ENCODE peak calls at places on chromosomes 11 and 22, in ten cellular contexts. Y is Calu3; U is HFFc6; R is activated CD4-positive, alpha-beta T cell treated with anti-CD3 and anti-CD28 coated beads for 24 hours; P is mammary epithelial cell; Z is HFF-Myc; N is naive thymus-derived CD4-positive, alpha-beta T cell; C is AG09319; M is COR-L47; L is NCI-H345. D is an unnamed sample.
A peak's percentile ranks its signal among the peaks of the same experiment; 100 is the strongest.

GRCh38 chr22:45263790-45264269 is 20.9 kb upstream of the UPK3A start:
- DNase-seq in Y (peak; percentile 81), U (peak; percentile 78), R (no peak), P (peak; percentile 91), Z (peak; percentile 63), N (no peak), C (peak; percentile 72), M (no peak), L (no peak), D (peak; percentile 42)

GRCh38 chr11:85884581-85885021 is 29.4 kb downstream of the CCDC83 start:
- DNase-seq in Y (no peak), U (no peak), R (no peak), P (no peak), Z (no peak), N (no peak), C (no peak), M (no peak), L (no peak), D (no peak)

GRCh38 chr11:131880279-131880678 is 509.9 kb downstream of the NTM start:
- DNase-seq in Y (no peak), U (no peak), R (no peak), P (no peak), Z (no peak), N (no peak), C (no peak), M (no peak), L (peak; percentile 28), D (no peak)

GRCh38 chr22:36659762-36660509 is 43.6 kb downstream of the CACNG2 start:
- DNase-seq in Y (peak; percentile 96), U (peak; percentile 90), R (peak; percentile 35), P (peak; percentile 88), Z (peak; percentile 84), N (no peak), C (peak; percentile 69), M (peak; percentile 94), L (peak; percentile 88), D (peak; percentile 70)

GRCh38 chr22:46827072-46827780 is 64.8 kb downstream of the TBC1D22A start:
- DNase-seq in Y (no peak), U (no peak), R (peak; percentile 7), P (no peak), Z (no peak), N (peak; percentile 2), C (no peak), M (no peak), L (no peak), D (no peak)

GRCh38 chr11:118530683-118531596 is at the start of gene TMEM25:
- DNase-seq in Y (peak; percentile 63), U (no peak), R (peak; percentile 70), P (peak; percentile 57), Z (no peak), N (peak; percentile 70), C (no peak), M (peak; percentile 68), L (peak; percentile 83), D (no peak)

GRCh38 chr22:19943665-19944026 is 2.0 kb upstream of the TXNRD2 start:
- DNase-seq in Y (no peak), U (peak; percentile 67), R (no peak), P (no peak), Z (peak; percentile 72), N (no peak), C (no peak), M (no peak), L (no peak), D (peak; percentile 64)

GRCh38 chr11:12771875-12772274 is 97.7 kb downstream of the TEAD1 start:
- DNase-seq in Y (no peak), U (peak; percentile 42), R (no peak), P (peak; percentile 18), Z (no peak), N (no peak), C (no peak), M (no peak), L (no peak), D (peak; percentile 67)

GRCh38 chr11:2813141-2813908 is 72.2 kb downstream of the CDKN1C start:
- DNase-seq in Y (no peak), U (no peak), R (no peak), P (no peak), Z (no peak), N (no peak), C (no peak), M (no peak), L (no peak), D (no peak)

GRCh38 chr11:975824-976223 is 50.2 kb downstream of the AP2A2 start:
- DNase-seq in Y (no peak), U (no peak), R (no peak), P (no peak), Z (no peak), N (no peak), C (no peak), M (no peak), L (no peak), D (no peak)

GRCh38 chr11:3231851-3232744 is at the start of gene MRGPRE:
- DNase-seq in Y (no peak), U (no peak), R (no peak), P (peak; percentile 8), Z (no peak), N (no peak), C (no peak), M (no peak), L (peak; percentile 63), D (no peak)

GRCh38 chr11:96257972-96258951 is 84.7 kb downstream of the MAML2 start:
- DNase-seq in Y (no peak), U (no peak), R (no peak), P (no peak), Z (peak; percentile 55), N (peak; percentile 73), C (no peak), M (no peak), L (no peak), D (no peak)

GRCh38 chr11:65871811-65872548 is 620 bp downstream of the EFEMP2 start:
- DNase-seq in Y (no peak), U (peak; percentile 26), R (no peak), P (no peak), Z (no peak), N (no peak), C (no peak), M (no peak), L (no peak), D (no peak)

GRCh38 chr11:119910056-119910455 is 181.1 kb upstream of the NECTIN1 start:
- DNase-seq in Y (no peak), U (no peak), R (no peak), P (no peak), Z (no peak), N (no peak), C (no peak), M (no peak), L (peak; percentile 14), D (no peak)

GRCh38 chr11:6681949-6682348 is 1.2 kb downstream of the MRPL17 start:
- DNase-seq in Y (peak; percentile 3), U (peak; percentile 12), R (no peak), P (peak; percentile 16), Z (no peak), N (no peak), C (no peak), M (no peak), L (no peak), D (no peak)

GRCh38 chr11:19577391-19577831 is 135.2 kb upstream of the NAV2 start:
- DNase-seq in Y (no peak), U (no peak), R (no peak), P (no peak), Z (no peak), N (no peak), C (no peak), M (no peak), L (no peak), D (no peak)

GRCh38 chr11:603154-603553 is 12.6 kb downstream of the IRF7 start:
- DNase-seq in Y (no peak), U (no peak), R (no peak), P (no peak), Z (no peak), N (no peak), C (no peak), M (no peak), L (no peak), D (no peak)

GRCh38 chr11:69060806-69061712 is 12.3 kb downstream of the TPCN2 start:
- DNase-seq in Y (no peak), U (no peak), R (no peak), P (no peak), Z (no peak), N (no peak), C (no peak), M (no peak), L (no peak), D (no peak)

GRCh38 chr11:31805629-31806185 is 5.4 kb downstream of the PAX6 start:
- DNase-seq in Y (no peak), U (no peak), R (no peak), P (no peak), Z (no peak), N (no peak), C (no peak), M (no peak), L (no peak), D (no peak)

GRCh38 chr22:30823015-30823370 is 128.3 kb downstream of the OSBP2 start:
- DNase-seq in Y (no peak), U (no peak), R (no peak), P (no peak), Z (no peak), N (no peak), C (no peak), M (no peak), L (no peak), D (no peak)

GRCh38 chr11:74877132-74877531 is 71.8 kb downstream of the XRRA1 start:
- DNase-seq in Y (no peak), U (peak; percentile 8), R (no peak), P (no peak), Z (no peak), N (no peak), C (no peak), M (no peak), L (no peak), D (no peak)

GRCh38 chr22:39344046-39344390 is 5.8 kb upstream of the SYNGR1 start:
- DNase-seq in Y (no peak), U (no peak), R (no peak), P (no peak), Z (no peak), N (no peak), C (no peak), M (no peak), L (no peak), D (no peak)